ENCODE peak calls at places on chromosome 14, in eight cellular contexts. H is heart left ventricle, J is HAP-1, V is tibial artery, C is IMR-90, K is A549, I is cardiac muscle cell, P is right cardiac atrium. A is an unnamed sample.

GRCh38 chr14:99757331-99758070 is 35.7 kb upstream of the EML1 start:
- DNase-seq in I (no peak), V (peak; percentile 19), C (peak; percentile 99), H (no peak), P (no peak), K (peak; percentile 82), J (no peak), A (no peak)

GRCh38 chr14:74952697-74953484 is 2.5 kb downstream of the PGF start:
- DNase-seq in P (no peak), C (no peak), J (no peak), H (no peak), V (no peak), K (no peak), I (no peak), A (no peak)

GRCh38 chr14:83559721-83560120 is 1970.2 kb upstream of the FLRT2 start:
- DNase-seq in V (no peak), K (no peak), H (no peak), J (no peak), I (no peak), C (peak; percentile 83), P (no peak), A (no peak)

GRCh38 chr14:47715330-47715729 is 39.9 kb upstream of the MDGA2 start:
- DNase-seq in P (no peak), C (peak; percentile 0), I (no peak), V (no peak), H (no peak), J (no peak), K (no peak), A (no peak)

GRCh38 chr14:50388256-50388931 is 8.3 kb downstream of the CDKL1 start:
- DNase-seq in J (no peak), K (no peak), H (no peak), P (no peak), I (no peak), C (no peak), V (no peak), A (no peak)

GRCh38 chr14:32933623-32933942 is 5.1 kb upstream of the NPAS3 start:
- DNase-seq in V (no peak), C (no peak), K (no peak), I (no peak), P (no peak), J (no peak), H (no peak), A (no peak)

GRCh38 chr14:45467023-45467422 is 214.0 kb upstream of the MIS18BP1 start:
- DNase-seq in J (no peak), H (no peak), C (no peak), I (no peak), P (no peak), K (no peak), V (no peak), A (no peak)

GRCh38 chr14:101135796-101136742 is 232.5 kb upstream of the RTL1 start:
- DNase-seq in H (no peak), C (no peak), V (no peak), P (no peak), K (no peak), J (no peak), I (no peak), A (no peak)

GRCh38 chr14:71586131-71586893 is 345.9 kb upstream of the RGS6 start:
- DNase-seq in C (peak; percentile 59), J (peak; percentile 26), V (peak; percentile 39), P (peak; percentile 20), H (no peak), I (peak; percentile 64), K (no peak), A (peak; percentile 9)

GRCh38 chr14:58665773-58666500 is 28.2 kb downstream of the DACT1 start:
- DNase-seq in V (no peak), I (no peak), H (no peak), P (no peak), K (no peak), J (no peak), C (no peak), A (no peak)

GRCh38 chr14:104979758-104980591 is 1.8 kb upstream of the AHNAK2 start:
- DNase-seq in K (peak; percentile 67), V (no peak), P (peak; percentile 53), C (peak; percentile 38), H (peak; percentile 80), I (no peak), J (no peak), A (no peak)

GRCh38 chr14:102188187-102188586 is 48.5 kb downstream of the WDR20 start:
- DNase-seq in K (no peak), P (no peak), J (no peak), C (no peak), I (no peak), H (no peak), V (no peak), A (no peak)

GRCh38 chr14:44170554-44170953 is 336.5 kb downstream of the FSCB start:
- DNase-seq in J (no peak), V (no peak), C (no peak), K (no peak), I (no peak), P (no peak), H (no peak), A (no peak)

GRCh38 chr14:98864211-98864610 is 407.8 kb downstream of the BCL11B start:
- DNase-seq in C (no peak), J (no peak), P (no peak), H (no peak), I (no peak), K (no peak), V (no peak), A (no peak)

GRCh38 chr14:38788060-38788459 is 315.0 kb downstream of the SEC23A start:
- DNase-seq in I (no peak), C (no peak), K (no peak), H (no peak), J (no peak), P (no peak), V (no peak), A (no peak)

GRCh38 chr14:102344485-102344884 is 18.2 kb downstream of the CINP start:
- DNase-seq in I (no peak), V (no peak), P (no peak), J (no peak), C (no peak), K (no peak), H (no peak), A (no peak)

GRCh38 chr14:21205678-21206581 is 50.1 kb upstream of the OR5AU1 start:
- DNase-seq in C (no peak), V (no peak), P (no peak), K (no peak), I (no peak), J (no peak), H (no peak), A (no peak)

GRCh38 chr14:74257988-74258704 is 18.9 kb downstream of the VSX2 start:
- DNase-seq in K (no peak), P (no peak), H (no peak), I (no peak), J (no peak), C (no peak), V (no peak), A (no peak)

GRCh38 chr14:56816575-56817391 is 6.5 kb upstream of the OTX2 start:
- DNase-seq in H (no peak), C (no peak), K (no peak), V (no peak), J (no peak), P (no peak), I (peak; percentile 59), A (no peak)

GRCh38 chr14:68604361-68604730 is 188.5 kb downstream of the ZFP36L1 start:
- DNase-seq in I (no peak), J (no peak), V (no peak), C (no peak), K (no peak), P (no peak), H (no peak), A (no peak)

GRCh38 chr14:89144642-89145041 is 272.4 kb downstream of the FOXN3 start:
- DNase-seq in I (no peak), J (no peak), V (no peak), K (no peak), P (no peak), C (no peak), H (no peak), A (no peak)

GRCh38 chr14:72615511-72616121 is 278.3 kb downstream of the DPF3 start:
- DNase-seq in I (no peak), C (peak; percentile 47), H (no peak), J (no peak), V (no peak), P (no peak), K (no peak), A (no peak)

GRCh38 chr14:104520620-104521410 is 58.7 kb upstream of the C14orf180 start:
- DNase-seq in C (no peak), V (no peak), K (no peak), P (no peak), I (no peak), H (no peak), J (no peak), A (no peak)

GRCh38 chr14:76928301-76928700 is 100.2 kb downstream of the IRF2BPL start:
- DNase-seq in C (no peak), K (no peak), I (no peak), V (no peak), H (no peak), J (no peak), P (no peak), A (no peak)
- H3K4me1 ChIP-seq in C (peaks cover 13% of the 10 kb centered on the region), K (peaks cover 31% of the 10 kb centered on the region), I (peaks cover 27% of the 10 kb centered on the region), V (peaks cover 38% of the 10 kb centered on the region), H (peaks cover 56% of the 10 kb centered on the region), J (peaks cover 22% of the 10 kb centered on the region), P (peaks cover 7% of the 10 kb centered on the region), A (peaks cover 61% of the 10 kb centered on the region)

DNA sequence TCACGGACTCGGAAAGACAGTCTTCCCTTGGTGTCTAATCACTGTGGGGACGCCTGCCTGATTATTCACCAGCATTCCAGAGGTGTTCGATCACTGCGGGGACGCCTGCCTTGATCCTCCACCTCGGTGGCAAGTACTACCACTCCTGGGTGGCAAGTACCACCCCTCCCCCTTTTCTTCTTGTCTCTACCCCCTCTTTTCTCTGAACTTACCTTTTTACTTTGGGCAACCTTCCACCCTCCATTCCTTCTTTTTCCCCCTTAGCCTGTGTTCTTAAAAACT is 12.0 kb upstream of the LGMN start:
- DNase-seq in V (no peak), K (no peak), H (no peak), I (no peak), C (no peak), J (no peak), P (no peak), A (no peak)
- H3K4me1 ChIP-seq in V (no peaks in the 10 kb centered on the region), K (no peaks in the 10 kb centered on the region), H (peaks cover 10% of the 10 kb centered on the region), I (peaks cover 5% of the 10 kb centered on the region), C (no peaks in the 10 kb centered on the region), J (no peaks in the 10 kb centered on the region), P (peaks cover 2% of the 10 kb centered on the region), A (no peaks in the 10 kb centered on the region)

GRCh38 chr14:90567991-90568390 is 171.2 kb downstream of the CALM1 start:
- DNase-seq in I (no peak), C (no peak), P (no peak), K (no peak), J (no peak), V (no peak), H (no peak), A (no peak)
- H3K4me1 ChIP-seq in I (peaks cover 6% of the 10 kb centered on the region), C (no peaks in the 10 kb centered on the region), P (no peaks in the 10 kb centered on the region), K (no peaks in the 10 kb centered on the region), J (no peaks in the 10 kb centered on the region), V (peaks cover 21% of the 10 kb centered on the region), H (peaks cover 8% of the 10 kb centered on the region), A (no peaks in the 10 kb centered on the region)

DNA sequence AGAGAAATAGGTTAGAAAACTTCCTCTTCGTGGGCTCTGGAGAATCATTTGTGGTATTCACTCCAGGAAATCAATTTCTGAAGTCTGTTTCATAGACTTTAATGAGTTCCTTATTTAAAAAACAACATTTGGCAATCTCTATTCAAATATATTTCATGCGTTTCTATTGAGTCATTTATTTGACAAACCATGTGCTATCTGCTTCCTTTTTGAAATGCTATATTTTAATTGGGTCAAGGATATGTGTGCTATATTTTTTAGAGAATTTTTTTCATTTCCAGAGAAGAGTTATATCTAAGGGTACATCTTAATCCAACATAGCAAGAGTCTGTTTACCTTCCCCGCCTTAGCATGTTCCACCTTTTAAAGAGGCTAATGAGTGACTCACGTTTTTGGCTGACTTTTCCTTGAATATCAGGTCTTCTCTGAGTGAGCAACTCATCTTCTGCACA is 252.4 kb upstream of the EGLN3 start:
- DNase-seq in H (no peak), J (no peak), P (no peak), V (no peak), I (no peak), K (peak; percentile 16), C (no peak), A (no peak)
- H3K4me1 ChIP-seq in H (no peaks in the 10 kb centered on the region), J (peaks cover 5% of the 10 kb centered on the region), P (no peaks in the 10 kb centered on the region), V (no peaks in the 10 kb centered on the region), I (no peaks in the 10 kb centered on the region), K (peaks cover 7% of the 10 kb centered on the region), C (no peaks in the 10 kb centered on the region), A (no peaks in the 10 kb centered on the region)